ENCODE peak calls at places on chromosomes 3 and 15, in eight cellular contexts. Q, P, L, H, V, A, F and T are unnamed samples.

GRCh38 chr3:37887062-37887461 is 25.4 kb downstream of the CTDSPL start:
- DNase-seq in Q (no peak), P (no peak), L (no peak), H (no peak), V (no peak), A (no peak), F (no peak), T (no peak)

GRCh38 chr15:68276668-68277067 is 877 bp upstream of the FEM1B start:
- DNase-seq in Q (no peak), P (no peak), L (no peak), H (no peak), V (no peak), A (no peak), F (no peak), T (no peak)

GRCh38 chr3:149319750-149320149 is 13.7 kb downstream of the TM4SF18 start:
- DNase-seq in Q (no peak), P (no peak), L (no peak), H (no peak), V (no peak), A (no peak), F (no peak), T (no peak)

GRCh38 chr15:101091080-101092017 is 160.5 kb downstream of the CHSY1 start:
- DNase-seq in Q (no peak), P (no peak), L (no peak), H (no peak), V (no peak), A (peak; percentile 17), F (peak; percentile 43), T (no peak)

GRCh38 chr15:70643783-70644125 is 119.6 kb downstream of the UACA start:
- DNase-seq in Q (no peak), P (no peak), L (no peak), H (no peak), V (no peak), A (no peak), F (no peak), T (peak; percentile 23)

GRCh38 chr15:71153823-71154524 is 38.7 kb downstream of the THSD4 start:
- DNase-seq in Q (no peak), P (no peak), L (no peak), H (no peak), V (no peak), A (peak; percentile 61), F (peak; percentile 72), T (no peak)

GRCh38 chr3:151404316-151404715 is 19.8 kb upstream of the P2RY12 start:
- DNase-seq in Q (no peak), P (no peak), L (no peak), H (no peak), V (no peak), A (peak; percentile 54), F (no peak), T (no peak)

GRCh38 chr15:64334530-64334929 is 21.4 kb downstream of the CSNK1G1 start:
- DNase-seq in Q (no peak), P (peak; percentile 51), L (no peak), H (no peak), V (no peak), A (no peak), F (peak; percentile 73), T (no peak)

GRCh38 chr15:98903377-98904018 is 104.1 kb downstream of the PGPEP1L start:
- DNase-seq in Q (no peak), P (no peak), L (no peak), H (no peak), V (no peak), A (peak; percentile 95), F (no peak), T (no peak)

GRCh38 chr15:68599560-68600071 is 20.8 kb downstream of the CORO2B start:
- DNase-seq in Q (no peak), P (no peak), L (peak; percentile 46), H (no peak), V (no peak), A (no peak), F (peak; percentile 85), T (peak; percentile 65)

GRCh38 chr3:98903705-98904481 is 2.4 kb upstream of the DCBLD2 start:
- DNase-seq in Q (no peak), P (no peak), L (no peak), H (no peak), V (no peak), A (no peak), F (no peak), T (no peak)

GRCh38 chr3:192332386-192333291 is 394.7 kb downstream of the FGF12 start:
- DNase-seq in Q (no peak), P (no peak), L (no peak), H (no peak), V (no peak), A (no peak), F (no peak), T (no peak)

GRCh38 chr3:14352002-14352627 is 50.3 kb upstream of the SLC6A6 start:
- DNase-seq in Q (peak; percentile 20), P (no peak), L (no peak), H (no peak), V (no peak), A (no peak), F (peak; percentile 88), T (peak; percentile 72)

GRCh38 chr15:100340721-100341661 is 784 bp downstream of the ADAMTS17 start:
- DNase-seq in Q (no peak), P (no peak), L (peak; percentile 61), H (no peak), V (no peak), A (no peak), F (peak; percentile 73), T (no peak)

GRCh38 chr3:45778761-45779201 is 17.6 kb downstream of the SLC6A20 start:
- DNase-seq in Q (no peak), P (no peak), L (no peak), H (no peak), V (no peak), A (no peak), F (peak; percentile 33), T (peak; percentile 12)

GRCh38 chr3:177776656-177777055 is 579.4 kb upstream of the TBL1XR1 start:
- DNase-seq in Q (no peak), P (no peak), L (no peak), H (no peak), V (no peak), A (peak; percentile 98), F (peak; percentile 41), T (no peak)

DNA sequence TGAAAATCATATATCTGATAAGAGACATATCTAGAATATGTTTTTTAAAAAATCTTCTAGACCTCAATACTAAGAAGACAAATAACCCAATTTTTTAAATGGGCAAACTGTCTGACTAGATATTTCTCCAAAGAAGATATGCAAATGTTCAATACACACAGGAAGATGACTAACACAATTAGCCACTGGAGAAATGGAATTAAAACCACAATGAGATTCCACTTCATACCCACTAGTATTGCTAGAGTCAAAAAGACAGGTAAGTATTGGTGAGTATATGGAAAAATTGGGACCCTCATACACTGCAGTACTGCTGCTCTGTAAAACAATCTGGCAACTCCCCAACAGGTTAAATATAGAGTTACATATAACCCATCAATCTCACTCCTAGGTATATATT is 33.1 kb upstream of the TOPAZ1 start:
- DNase-seq in Q (no peak), P (no peak), L (no peak), H (no peak), V (no peak), A (peak; percentile 36), F (no peak), T (no peak)
- H3K4me3 ChIP-seq in Q (no peak overlapping the region), P (no peak overlapping the region), L (no peak overlapping the region), H (no peak overlapping the region), V (no peak overlapping the region), A (no peak overlapping the region), F (no peak overlapping the region), T (no peak overlapping the region)

GRCh38 chr3:71573181-71573580 is 10.3 kb downstream of the FOXP1 start:
- DNase-seq in Q (no peak), P (no peak), L (no peak), H (no peak), V (no peak), A (no peak), F (no peak), T (no peak)

GRCh38 chr3:71576966-71577459 is 6.5 kb downstream of the FOXP1 start:
- DNase-seq in Q (no peak), P (no peak), L (no peak), H (no peak), V (no peak), A (peak; percentile 28), F (no peak), T (no peak)

GRCh38 chr3:71578045-71578730 is 5.3 kb downstream of the FOXP1 start:
- DNase-seq in Q (no peak), P (no peak), L (no peak), H (no peak), V (no peak), A (peak; percentile 30), F (no peak), T (no peak)

GRCh38 chr3:71579301-71579933 is 4.1 kb downstream of the FOXP1 start:
- DNase-seq in Q (no peak), P (no peak), L (no peak), H (no peak), V (no peak), A (peak; percentile 29), F (no peak), T (no peak)

DNA sequence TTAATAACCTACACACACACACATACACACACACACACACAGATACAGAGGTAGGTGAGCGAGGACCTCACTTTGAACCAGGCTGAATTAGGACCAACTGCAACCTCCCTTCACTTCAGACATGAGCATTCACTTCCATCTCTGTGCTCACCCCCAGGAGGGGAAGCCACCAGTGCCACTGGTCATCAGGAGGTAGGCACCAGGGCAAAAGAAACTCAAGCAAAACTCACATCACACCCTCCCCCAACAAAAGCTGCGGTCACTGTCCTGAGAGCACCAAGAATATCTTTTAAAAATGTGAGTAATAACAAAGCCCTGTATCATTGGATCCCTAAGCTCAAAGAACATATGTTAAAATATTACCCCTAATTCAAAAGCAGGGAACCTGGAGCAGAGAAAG is 8.1 kb downstream of the FOXP1 start:
- DNase-seq in Q (no peak), P (no peak), L (no peak), H (no peak), V (no peak), A (peak; percentile 33), F (no peak), T (no peak)
- H3K27me3 ChIP-seq in Q (peaks cover 2% of the 10 kb centered on the region), P (no peaks in the 10 kb centered on the region), L (no peaks in the 10 kb centered on the region), H (no peaks in the 10 kb centered on the region), V (no peaks in the 10 kb centered on the region), A (no peaks in the 10 kb centered on the region), F (no peaks in the 10 kb centered on the region), T (no peaks in the 10 kb centered on the region)

GRCh38 chr3:183959214-183959613 is 58.5 kb downstream of the ABCC5 start:
- DNase-seq in Q (no peak), P (no peak), L (no peak), H (no peak), V (no peak), A (peak; percentile 87), F (no peak), T (no peak)
- H3K36me3 ChIP-seq in Q (no peaks in the 10 kb centered on the region), P (peaks cover 12% of the 10 kb centered on the region), L (peaks cover 83% of the 10 kb centered on the region), H (peaks cover 6% of the 10 kb centered on the region), V (no peaks in the 10 kb centered on the region), A (peaks cover 3% of the 10 kb centered on the region), F (peaks cover 27% of the 10 kb centered on the region), T (peaks cover 3% of the 10 kb centered on the region)

DNA sequence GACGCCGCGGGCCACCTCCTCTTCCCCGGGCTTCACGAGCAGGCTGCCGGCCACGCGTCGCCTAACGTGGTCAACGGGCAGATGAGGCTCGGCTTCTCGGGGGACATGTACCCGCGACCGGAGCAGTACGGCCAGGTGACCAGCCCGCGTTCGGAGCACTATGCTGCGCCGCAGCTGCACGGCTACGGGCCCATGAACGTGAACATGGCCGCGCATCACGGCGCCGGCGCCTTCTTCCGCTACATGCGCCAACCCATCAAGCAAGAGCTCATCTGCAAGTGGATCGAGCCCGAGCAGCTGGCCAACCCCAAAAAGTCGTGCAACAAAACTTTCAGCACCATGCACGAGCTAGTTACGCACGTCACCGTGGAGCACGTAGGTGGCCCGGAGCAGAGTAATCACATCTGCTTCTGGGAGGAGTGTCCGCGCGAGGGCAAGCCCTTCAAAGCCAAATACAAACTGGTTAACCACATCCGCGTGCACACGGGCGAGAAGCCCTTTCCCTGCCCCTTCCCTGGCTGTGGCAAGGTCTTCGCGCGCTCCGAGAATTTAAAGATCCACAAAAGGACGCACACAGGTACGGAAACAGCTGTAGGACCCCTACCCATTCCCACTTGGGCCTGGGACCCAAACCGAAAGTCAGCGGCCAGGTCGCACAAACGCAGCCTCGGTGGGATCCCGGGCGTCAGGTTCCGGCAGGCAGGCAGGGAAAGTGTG is 1.5 kb downstream of the ZIC1 start:
- DNase-seq in Q (no peak), P (no peak), L (peak; percentile 73), H (no peak), V (no peak), A (no peak), F (peak; percentile 85), T (peak; percentile 76)
- H3K4me3 ChIP-seq in Q (no peak overlapping the region), P (no peak overlapping the region), L (peak overlapping the region; percentile 75), H (peak overlapping the region; percentile 21), V (no peak overlapping the region), A (peak overlapping the region; percentile 37), F (peak overlapping the region; percentile 28), T (peak overlapping the region; percentile 73)